ENCODE peak calls at places on chromosomes 6 and 20, in five cellular contexts. X, L, O, Z and U are unnamed samples.

GRCh38 chr6:73299171-73300073 is 36.4 kb upstream of the KHDC1 start:
- DNase-seq in X (no peak), L (no peak), O (no peak), Z (no peak), U (no peak)

GRCh38 chr6:32079566-32080290 is 29.4 kb downstream of the TNXB start:
- DNase-seq in X (no peak), L (no peak), O (no peak), Z (no peak), U (no peak)

GRCh38 chr6:165886169-165886568 is 223.1 kb upstream of the PDE10A start:
- DNase-seq in X (no peak), L (no peak), O (no peak), Z (no peak), U (no peak)

GRCh38 chr6:34196833-34197195 is 39.9 kb upstream of the HMGA1 start:
- DNase-seq in X (no peak), L (no peak), O (no peak), Z (no peak), U (no peak)

GRCh38 chr6:148835920-148836441 is 89.2 kb downstream of the UST start:
- DNase-seq in X (no peak), L (peak; percentile 86), O (no peak), Z (no peak), U (no peak)

GRCh38 chr6:133114973-133115372 is 126.2 kb upstream of the EYA4 start:
- DNase-seq in X (no peak), L (no peak), O (no peak), Z (no peak), U (no peak)

GRCh38 chr6:42805297-42805861 is 23.5 kb downstream of the BICRAL start:
- DNase-seq in X (no peak), L (no peak), O (no peak), Z (no peak), U (no peak)

GRCh38 chr6:131062245-131063027 is 609 bp downstream of the EPB41L2 start:
- DNase-seq in X (no peak), L (peak; percentile 20), O (peak; percentile 17), Z (peak; percentile 2), U (peak; percentile 26)

GRCh38 chr20:35010405-35011192 is 54.9 kb downstream of the MYH7B start:
- DNase-seq in X (no peak), L (no peak), O (peak; percentile 3), Z (no peak), U (no peak)

GRCh38 chr6:116462516-116462915 is 1.3 kb downstream of the CALHM6 start:
- DNase-seq in X (no peak), L (no peak), O (no peak), Z (no peak), U (no peak)

GRCh38 chr6:3013486-3013885 is 13.8 kb downstream of the NQO2 start:
- DNase-seq in X (no peak), L (no peak), O (no peak), Z (no peak), U (peak; percentile 38)

GRCh38 chr6:168441434-168442391 is 729 bp downstream of the SMOC2 start:
- DNase-seq in X (no peak), L (no peak), O (no peak), Z (no peak), U (no peak)

GRCh38 chr20:63276956-63277355 is 4.3 kb downstream of the ARFGAP1 start:
- DNase-seq in X (no peak), L (no peak), O (no peak), Z (no peak), U (no peak)

GRCh38 chr6:73079978-73080377 is 145.3 kb downstream of the KHDC1L start:
- DNase-seq in X (no peak), L (no peak), O (no peak), Z (no peak), U (no peak)

GRCh38 chr20:53943522-53944291 is 126.7 kb downstream of the BCAS1 start:
- DNase-seq in X (peak; percentile 33), L (peak; percentile 70), O (peak; percentile 35), Z (no peak), U (peak; percentile 64)

GRCh38 chr6:132684998-132685397 is 26.0 kb upstream of the TAAR1 start:
- DNase-seq in X (no peak), L (no peak), O (no peak), Z (no peak), U (no peak)

GRCh38 chr6:53328375-53328774 is 20.4 kb downstream of the ELOVL5 start:
- DNase-seq in X (no peak), L (peak; percentile 46), O (no peak), Z (no peak), U (no peak)

GRCh38 chr6:137051790-137052472 is 7.2 kb upstream of the IL20RA start:
- DNase-seq in X (no peak), L (no peak), O (no peak), Z (no peak), U (no peak)

GRCh38 chr6:31919624-31920303 is 7.8 kb upstream of the C2 start:
- DNase-seq in X (no peak), L (no peak), O (no peak), Z (no peak), U (no peak)

GRCh38 chr20:1622450-1622849 is 2.6 kb upstream of the SIRPB1 start:
- DNase-seq in X (no peak), L (no peak), O (no peak), Z (no peak), U (peak; percentile 7)

GRCh38 chr6:2900221-2900807 is 2.8 kb downstream of the SERPINB9 start:
- DNase-seq in X (no peak), L (no peak), O (no peak), Z (no peak), U (no peak)

GRCh38 chr6:142302427-142303190 is 802 bp downstream of the ADGRG6 start:
- DNase-seq in X (no peak), L (no peak), O (no peak), Z (no peak), U (peak; percentile 73)

GRCh38 chr6:149846321-149846720 is 17.8 kb downstream of the LRP11 start:
- DNase-seq in X (no peak), L (peak; percentile 89), O (no peak), Z (no peak), U (no peak)

GRCh38 chr6:100886078-100886477 is 4.9 kb upstream of the ASCC3 start:
- DNase-seq in X (no peak), L (peak; percentile 27), O (no peak), Z (no peak), U (no peak)

GRCh38 chr20:59153355-59153681 is 10.3 kb upstream of the ZNF831 start:
- DNase-seq in X (peak; percentile 84), L (no peak), O (no peak), Z (no peak), U (no peak)

GRCh38 chr6:18277181-18278006 is 13.1 kb upstream of the DEK start:
- DNase-seq in X (no peak), L (no peak), O (no peak), Z (no peak), U (no peak)

GRCh38 chr6:1016329-1017302 is 295.3 kb upstream of the FOXQ1 start:
- DNase-seq in X (no peak), L (no peak), O (no peak), Z (no peak), U (no peak)

GRCh38 chr6:42702200-42702599 is 20.2 kb downstream of the PRPH2 start:
- DNase-seq in X (no peak), L (peak; percentile 64), O (no peak), Z (no peak), U (peak; percentile 44)

GRCh38 chr6:136113736-136114173 is 136.4 kb downstream of the MTFR2 start:
- DNase-seq in X (no peak), L (peak; percentile 80), O (no peak), Z (no peak), U (peak; percentile 89)

GRCh38 chr6:4776493-4776966 is 326 bp downstream of the CDYL start:
- DNase-seq in X (no peak), L (no peak), O (no peak), Z (peak; percentile 52), U (peak; percentile 40)

GRCh38 chr20:48292806-48293205 is 507.5 kb upstream of the SULF2 start:
- DNase-seq in X (no peak), L (no peak), O (no peak), Z (no peak), U (no peak)

GRCh38 chr6:30152019-30152673 is 8.9 kb downstream of the TRIM10 start:
- DNase-seq in X (no peak), L (no peak), O (no peak), Z (no peak), U (no peak)

GRCh38 chr6:111840821-111841220 is 32.4 kb downstream of the FYN start:
- DNase-seq in X (no peak), L (no peak), O (no peak), Z (no peak), U (no peak)

GRCh38 chr6:149869275-149869892 is 5.2 kb upstream of the LRP11 start:
- DNase-seq in X (no peak), L (no peak), O (no peak), Z (no peak), U (peak; percentile 23)

GRCh38 chr20:44526129-44526528 is 4.3 kb upstream of the SERINC3 start:
- DNase-seq in X (no peak), L (peak; percentile 56), O (no peak), Z (no peak), U (peak; percentile 45)

GRCh38 chr6:165060636-165061190 is 248.7 kb downstream of the C6orf118 start:
- DNase-seq in X (no peak), L (peak; percentile 16), O (no peak), Z (no peak), U (no peak)

GRCh38 chr6:150186129-150186898 is 43.5 kb downstream of the PPP1R14C start:
- DNase-seq in X (no peak), L (no peak), O (no peak), Z (no peak), U (no peak)

GRCh38 chr6:44309092-44309491 is 4.1 kb downstream of the AARS2 start:
- DNase-seq in X (no peak), L (peak; percentile 45), O (no peak), Z (no peak), U (no peak)